ENCODE peak calls at places on chromosome 7, in nine cellular contexts. One of them, this sample, is unnamed.
A peak's percentile ranks its signal among the peaks of the same experiment; 100 is the strongest.

GRCh38 chr7:377069-378040 is 87.4 kb downstream of the FOXL3 start:
- DNase-seq in tibial nerve: no peak
- DNase-seq in A549: no peak
- DNase-seq in transverse colon: peak; percentile 8
- DNase-seq in upper lobe of left lung: peak; percentile 72
- DNase-seq in sigmoid colon: peak; percentile 71
- DNase-seq in SK-N-SH: peak; percentile 35
- DNase-seq in HepG2: no peak
- DNase-seq in stomach: peak; percentile 42
- DNase-seq in this sample: peak; percentile 70

GRCh38 chr7:156898938-156899337 is 6.0 kb upstream of the LMBR1 start:
- DNase-seq in tibial nerve: no peak
- DNase-seq in A549: no peak
- DNase-seq in transverse colon: no peak
- DNase-seq in upper lobe of left lung: no peak
- DNase-seq in sigmoid colon: no peak
- DNase-seq in SK-N-SH: no peak
- DNase-seq in HepG2: no peak
- DNase-seq in stomach: no peak
- DNase-seq in this sample: no peak

GRCh38 chr7:105580022-105580740 is 1.1 kb downstream of the EFCAB10 start:
- DNase-seq in tibial nerve: no peak
- DNase-seq in A549: no peak
- DNase-seq in transverse colon: no peak
- DNase-seq in upper lobe of left lung: no peak
- DNase-seq in sigmoid colon: no peak
- DNase-seq in SK-N-SH: no peak
- DNase-seq in HepG2: no peak
- DNase-seq in stomach: no peak
- DNase-seq in this sample: no peak

GRCh38 chr7:70807650-70808049 is 324.3 kb upstream of the GALNT17 start:
- DNase-seq in tibial nerve: no peak
- DNase-seq in A549: no peak
- DNase-seq in transverse colon: no peak
- DNase-seq in upper lobe of left lung: peak; percentile 33
- DNase-seq in sigmoid colon: no peak
- DNase-seq in SK-N-SH: no peak
- DNase-seq in HepG2: no peak
- DNase-seq in stomach: no peak
- DNase-seq in this sample: no peak

GRCh38 chr7:132930881-132931280 is 151.0 kb downstream of the CHCHD3 start:
- DNase-seq in tibial nerve: no peak
- DNase-seq in A549: no peak
- DNase-seq in transverse colon: no peak
- DNase-seq in upper lobe of left lung: no peak
- DNase-seq in sigmoid colon: no peak
- DNase-seq in SK-N-SH: no peak
- DNase-seq in HepG2: peak; percentile 9
- DNase-seq in stomach: no peak
- DNase-seq in this sample: no peak

GRCh38 chr7:107614425-107614824 is 34.4 kb downstream of the BCAP29 start:
- DNase-seq in tibial nerve: no peak
- DNase-seq in A549: no peak
- DNase-seq in transverse colon: no peak
- DNase-seq in upper lobe of left lung: no peak
- DNase-seq in sigmoid colon: no peak
- DNase-seq in SK-N-SH: no peak
- DNase-seq in HepG2: peak; percentile 15
- DNase-seq in stomach: no peak
- DNase-seq in this sample: no peak

GRCh38 chr7:4208086-4208485 is 474.0 kb upstream of the FOXK1 start:
- DNase-seq in tibial nerve: no peak
- DNase-seq in A549: no peak
- DNase-seq in transverse colon: no peak
- DNase-seq in upper lobe of left lung: peak; percentile 75
- DNase-seq in sigmoid colon: no peak
- DNase-seq in SK-N-SH: peak; percentile 27
- DNase-seq in HepG2: no peak
- DNase-seq in stomach: no peak
- DNase-seq in this sample: no peak

GRCh38 chr7:155163696-155164095 is 93.6 kb downstream of the HTR5A start:
- DNase-seq in tibial nerve: no peak
- DNase-seq in A549: no peak
- DNase-seq in transverse colon: no peak
- DNase-seq in upper lobe of left lung: no peak
- DNase-seq in sigmoid colon: no peak
- DNase-seq in SK-N-SH: no peak
- DNase-seq in HepG2: no peak
- DNase-seq in stomach: peak; percentile 44
- DNase-seq in this sample: no peak

GRCh38 chr7:154744226-154744860 is 258.6 kb downstream of the PAXIP1 start:
- DNase-seq in tibial nerve: no peak
- DNase-seq in A549: peak; percentile 60
- DNase-seq in transverse colon: peak; percentile 42
- DNase-seq in upper lobe of left lung: peak; percentile 86
- DNase-seq in sigmoid colon: no peak
- DNase-seq in SK-N-SH: peak; percentile 86
- DNase-seq in HepG2: no peak
- DNase-seq in stomach: peak; percentile 50
- DNase-seq in this sample: no peak

GRCh38 chr7:11109659-11110058 is 136.0 kb downstream of the PHF14 start:
- DNase-seq in tibial nerve: no peak
- DNase-seq in A549: no peak
- DNase-seq in transverse colon: no peak
- DNase-seq in upper lobe of left lung: no peak
- DNase-seq in sigmoid colon: no peak
- DNase-seq in SK-N-SH: no peak
- DNase-seq in HepG2: no peak
- DNase-seq in stomach: no peak
- DNase-seq in this sample: no peak

GRCh38 chr7:156153590-156153989 is 341.3 kb upstream of the SHH start:
- DNase-seq in tibial nerve: no peak
- DNase-seq in A549: no peak
- DNase-seq in transverse colon: no peak
- DNase-seq in upper lobe of left lung: no peak
- DNase-seq in sigmoid colon: no peak
- DNase-seq in SK-N-SH: no peak
- DNase-seq in HepG2: no peak
- DNase-seq in stomach: no peak
- DNase-seq in this sample: no peak

GRCh38 chr7:70000747-70001348 is 402.6 kb downstream of the AUTS2 start:
- DNase-seq in tibial nerve: no peak
- DNase-seq in A549: no peak
- DNase-seq in transverse colon: no peak
- DNase-seq in upper lobe of left lung: no peak
- DNase-seq in sigmoid colon: no peak
- DNase-seq in SK-N-SH: no peak
- DNase-seq in HepG2: no peak
- DNase-seq in stomach: no peak
- DNase-seq in this sample: no peak

DNA sequence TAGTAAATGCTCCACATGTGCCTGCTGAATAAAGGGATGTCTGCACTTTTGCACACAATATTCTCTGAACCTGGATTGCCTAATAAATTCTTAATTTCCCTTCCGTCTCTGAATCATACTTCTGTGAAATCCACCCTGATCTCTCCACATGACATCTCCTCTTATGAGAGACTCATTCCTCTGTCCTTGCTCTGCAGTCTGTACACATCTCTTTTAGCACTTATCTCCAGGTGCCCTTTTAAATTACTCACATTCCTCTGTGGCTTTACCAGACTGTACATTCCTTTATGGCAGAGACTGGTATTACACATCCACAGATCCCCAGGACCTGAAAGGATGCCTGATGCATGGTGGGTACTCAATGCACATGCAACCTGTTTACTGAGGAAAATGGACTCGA is 527.6 kb downstream of the PHTF2 start:
- DNase-seq in tibial nerve: no peak
- DNase-seq in A549: no peak
- DNase-seq in transverse colon: no peak
- DNase-seq in upper lobe of left lung: no peak
- DNase-seq in sigmoid colon: no peak
- DNase-seq in SK-N-SH: no peak
- DNase-seq in HepG2: no peak
- DNase-seq in stomach: no peak
- DNase-seq in this sample: no peak
- TF ChIP-seq EP300 in tibial nerve: no peak
- TF ChIP-seq EP300 in A549: no peak
- TF ChIP-seq EP300 in transverse colon: no peak
- TF ChIP-seq EP300 in upper lobe of left lung: no peak
- TF ChIP-seq EP300 in sigmoid colon: no peak
- TF ChIP-seq EP300 in SK-N-SH: peak; percentile 20
- TF ChIP-seq EP300 in HepG2: no peak
- TF ChIP-seq EP300 in stomach: no peak
- TF ChIP-seq EP300 in this sample: no peak

DNA sequence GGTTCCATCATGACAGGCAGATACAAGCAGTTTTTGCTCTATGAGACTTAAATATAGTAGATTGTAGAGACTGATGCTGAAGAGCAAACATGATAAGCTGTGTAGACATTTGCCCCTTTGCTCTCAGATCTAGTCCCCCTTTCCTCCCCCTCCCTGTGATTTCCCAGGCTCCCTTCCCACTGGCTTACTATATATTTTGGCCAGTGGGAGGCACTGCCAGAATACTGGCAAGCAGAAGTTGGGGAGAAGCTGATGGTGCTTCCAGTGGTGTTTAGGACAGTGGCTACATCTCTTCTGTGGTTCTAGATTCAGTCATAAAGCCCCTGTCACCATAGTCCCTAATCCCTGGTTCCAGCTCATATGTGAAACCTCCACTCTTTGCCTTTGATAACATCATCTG is 156.1 kb upstream of the STEAP4 start:
- DNase-seq in tibial nerve: no peak
- DNase-seq in A549: no peak
- DNase-seq in transverse colon: no peak
- DNase-seq in upper lobe of left lung: no peak
- DNase-seq in sigmoid colon: no peak
- DNase-seq in SK-N-SH: no peak
- DNase-seq in HepG2: no peak
- DNase-seq in stomach: no peak
- DNase-seq in this sample: no peak
- TF ChIP-seq CTCF in tibial nerve: no peak
- TF ChIP-seq CTCF in A549: no peak
- TF ChIP-seq CTCF in transverse colon: no peak
- TF ChIP-seq CTCF in upper lobe of left lung: no peak
- TF ChIP-seq CTCF in sigmoid colon: no peak
- TF ChIP-seq CTCF in SK-N-SH: no peak
- TF ChIP-seq CTCF in HepG2: no peak
- TF ChIP-seq CTCF in stomach: no peak
- TF ChIP-seq CTCF in this sample: no peak

GRCh38 chr7:98618786-98619185 is 1.7 kb downstream of the NPTX2 start:
- DNase-seq in tibial nerve: no peak
- DNase-seq in A549: no peak
- DNase-seq in transverse colon: no peak
- DNase-seq in upper lobe of left lung: no peak
- DNase-seq in sigmoid colon: no peak
- DNase-seq in SK-N-SH: no peak
- DNase-seq in HepG2: no peak
- DNase-seq in stomach: no peak
- DNase-seq in this sample: no peak

GRCh38 chr7:98617051-98617959 is at the start of gene NPTX2:
- DNase-seq in tibial nerve: no peak
- DNase-seq in A549: no peak
- DNase-seq in transverse colon: peak; percentile 18
- DNase-seq in upper lobe of left lung: peak; percentile 90
- DNase-seq in sigmoid colon: no peak
- DNase-seq in SK-N-SH: peak; percentile 99
- DNase-seq in HepG2: no peak
- DNase-seq in stomach: no peak
- DNase-seq in this sample: no peak

GRCh38 chr7:98617960-98618418 is 904 bp downstream of the NPTX2 start:
- DNase-seq in tibial nerve: no peak
- DNase-seq in A549: no peak
- DNase-seq in transverse colon: no peak
- DNase-seq in upper lobe of left lung: no peak
- DNase-seq in sigmoid colon: no peak
- DNase-seq in SK-N-SH: peak; percentile 73
- DNase-seq in HepG2: no peak
- DNase-seq in stomach: no peak
- DNase-seq in this sample: no peak

GRCh38 chr7:98616381-98617050 is 569 bp upstream of the NPTX2 start:
- DNase-seq in tibial nerve: no peak
- DNase-seq in A549: no peak
- DNase-seq in transverse colon: no peak
- DNase-seq in upper lobe of left lung: peak; percentile 80
- DNase-seq in sigmoid colon: no peak
- DNase-seq in SK-N-SH: no peak
- DNase-seq in HepG2: no peak
- DNase-seq in stomach: no peak
- DNase-seq in this sample: no peak

GRCh38 chr7:98613601-98614425 is 3.3 kb upstream of the NPTX2 start:
- DNase-seq in tibial nerve: no peak
- DNase-seq in A549: no peak
- DNase-seq in transverse colon: no peak
- DNase-seq in upper lobe of left lung: no peak
- DNase-seq in sigmoid colon: no peak
- DNase-seq in SK-N-SH: no peak
- DNase-seq in HepG2: no peak
- DNase-seq in stomach: no peak
- DNase-seq in this sample: no peak
- TF ChIP-seq EP300 in tibial nerve: no peak
- TF ChIP-seq EP300 in A549: no peak
- TF ChIP-seq EP300 in transverse colon: no peak
- TF ChIP-seq EP300 in upper lobe of left lung: no peak
- TF ChIP-seq EP300 in sigmoid colon: no peak
- TF ChIP-seq EP300 in SK-N-SH: no peak
- TF ChIP-seq EP300 in HepG2: no peak
- TF ChIP-seq EP300 in stomach: no peak
- TF ChIP-seq EP300 in this sample: no peak

DNA sequence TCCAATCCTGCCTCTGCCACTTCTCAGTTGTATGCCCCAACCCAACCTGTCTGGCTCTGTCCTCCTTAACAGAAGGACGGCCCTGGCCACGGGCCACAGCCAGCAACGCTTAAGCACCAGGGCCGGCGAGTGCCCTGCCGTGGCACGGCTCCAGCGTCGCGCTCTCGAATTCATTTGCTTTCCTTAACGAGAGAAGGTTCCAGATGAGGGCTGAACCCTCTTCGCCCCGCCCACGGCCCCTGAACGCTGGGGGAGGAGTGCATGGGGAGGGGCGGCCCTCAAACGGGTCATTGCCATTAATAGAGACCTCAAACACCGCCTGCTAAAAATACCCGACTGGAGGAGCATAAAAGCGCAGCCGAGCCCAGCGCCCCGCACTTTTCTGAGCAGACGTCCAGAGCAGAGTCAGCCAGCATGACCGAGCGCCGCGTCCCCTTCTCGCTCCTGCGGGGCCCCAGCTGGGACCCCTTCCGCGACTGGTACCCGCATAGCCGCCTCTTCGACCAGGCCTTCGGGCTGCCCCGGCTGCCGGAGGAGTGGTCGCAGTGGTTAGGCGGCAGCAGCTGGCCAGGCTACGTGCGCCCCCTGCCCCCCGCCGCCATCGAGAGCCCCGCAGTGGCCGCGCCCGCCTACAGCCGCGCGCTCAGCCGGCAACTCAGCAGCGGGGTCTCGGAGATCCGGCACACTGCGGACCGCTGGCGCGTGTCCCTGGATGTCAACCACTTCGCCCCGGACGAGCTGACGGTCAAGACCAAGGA is at the start of gene HSPB1:
- DNase-seq in tibial nerve: peak; percentile 86
- DNase-seq in A549: peak; percentile 73
- DNase-seq in transverse colon: peak; percentile 94
- DNase-seq in upper lobe of left lung: peak; percentile 97
- DNase-seq in sigmoid colon: peak; percentile 99
- DNase-seq in SK-N-SH: peak; percentile 93
- DNase-seq in HepG2: peak; percentile 65
- DNase-seq in stomach: peak; percentile 97
- DNase-seq in this sample: peak; percentile 95
- TF ChIP-seq CTCF in tibial nerve: no peak
- TF ChIP-seq CTCF in A549: no peak
- TF ChIP-seq CTCF in transverse colon: peak; percentile 16
- TF ChIP-seq CTCF in upper lobe of left lung: peak; percentile 5
- TF ChIP-seq CTCF in sigmoid colon: no peak
- TF ChIP-seq CTCF in SK-N-SH: peak; percentile 21
- TF ChIP-seq CTCF in HepG2: no peak
- TF ChIP-seq CTCF in stomach: no peak
- TF ChIP-seq CTCF in this sample: no peak